ENCODE peak calls at places on chromosomes 16 and 17, in eight cellular contexts. One of them, this sample, is unnamed.

GRCh38 chr16:46482895-46483294 is 138.3 kb downstream of the SHCBP1 start:
- DNase-seq in endothelial cell of umbilical vein: no peak
- DNase-seq in MCF 10A: no peak
- DNase-seq in left ventricle myocardium inferior: no peak
- DNase-seq in HL-60: no peak
- DNase-seq in left colon: no peak
- DNase-seq in Ammon's horn: no peak
- DNase-seq in effector CD4-positive, alpha-beta T cell: no peak
- DNase-seq in this sample: peak

GRCh38 chr17:1714488-1714979 is 4.4 kb upstream of the TLCD2 start:
- DNase-seq in endothelial cell of umbilical vein: peak
- DNase-seq in MCF 10A: peak
- DNase-seq in left ventricle myocardium inferior: peak
- DNase-seq in HL-60: no peak
- DNase-seq in left colon: peak
- DNase-seq in Ammon's horn: peak
- DNase-seq in effector CD4-positive, alpha-beta T cell: no peak
- DNase-seq in this sample: no peak

GRCh38 chr17:21041753-21042433 is 918 bp downstream of the USP22 start:
- DNase-seq in endothelial cell of umbilical vein: peak
- DNase-seq in MCF 10A: peak
- DNase-seq in left ventricle myocardium inferior: peak
- DNase-seq in HL-60: peak
- DNase-seq in left colon: peak
- DNase-seq in Ammon's horn: peak
- DNase-seq in effector CD4-positive, alpha-beta T cell: peak
- DNase-seq in this sample: peak

GRCh38 chr17:1647802-1648581 is 1.7 kb downstream of the RILP start:
- DNase-seq in endothelial cell of umbilical vein: peak
- DNase-seq in MCF 10A: no peak
- DNase-seq in left ventricle myocardium inferior: peak
- DNase-seq in HL-60: no peak
- DNase-seq in left colon: peak
- DNase-seq in Ammon's horn: peak
- DNase-seq in effector CD4-positive, alpha-beta T cell: no peak
- DNase-seq in this sample: no peak

GRCh38 chr16:725463-726187 is 618 bp downstream of the CCDC78 start:
- DNase-seq in endothelial cell of umbilical vein: no peak
- DNase-seq in MCF 10A: no peak
- DNase-seq in left ventricle myocardium inferior: no peak
- DNase-seq in HL-60: no peak
- DNase-seq in left colon: no peak
- DNase-seq in Ammon's horn: no peak
- DNase-seq in effector CD4-positive, alpha-beta T cell: no peak
- DNase-seq in this sample: no peak

GRCh38 chr17:77645441-77646430 is 312.8 kb upstream of the TNRC6C start:
- DNase-seq in endothelial cell of umbilical vein: no peak
- DNase-seq in MCF 10A: no peak
- DNase-seq in left ventricle myocardium inferior: no peak
- DNase-seq in HL-60: no peak
- DNase-seq in left colon: no peak
- DNase-seq in Ammon's horn: no peak
- DNase-seq in effector CD4-positive, alpha-beta T cell: peak
- DNase-seq in this sample: peak

GRCh38 chr17:3594056-3594810 is 15.0 kb downstream of the TRPV1 start:
- DNase-seq in endothelial cell of umbilical vein: peak
- DNase-seq in MCF 10A: no peak
- DNase-seq in left ventricle myocardium inferior: peak
- DNase-seq in HL-60: no peak
- DNase-seq in left colon: no peak
- DNase-seq in Ammon's horn: peak
- DNase-seq in effector CD4-positive, alpha-beta T cell: no peak
- DNase-seq in this sample: no peak

GRCh38 chr16:6570520-6570919 is 762.1 kb upstream of the RBFOX1 start:
- DNase-seq in endothelial cell of umbilical vein: no peak
- DNase-seq in MCF 10A: no peak
- DNase-seq in left ventricle myocardium inferior: no peak
- DNase-seq in HL-60: no peak
- DNase-seq in left colon: no peak
- DNase-seq in Ammon's horn: no peak
- DNase-seq in effector CD4-positive, alpha-beta T cell: no peak
- DNase-seq in this sample: no peak

GRCh38 chr17:80851277-80851925 is 140.2 kb upstream of the CHMP6 start:
- DNase-seq in endothelial cell of umbilical vein: peak
- DNase-seq in MCF 10A: no peak
- DNase-seq in left ventricle myocardium inferior: no peak
- DNase-seq in HL-60: no peak
- DNase-seq in left colon: no peak
- DNase-seq in Ammon's horn: no peak
- DNase-seq in effector CD4-positive, alpha-beta T cell: no peak
- DNase-seq in this sample: no peak

GRCh38 chr17:46178550-46179198 is 14.6 kb downstream of the KANSL1 start:
- DNase-seq in endothelial cell of umbilical vein: no peak
- DNase-seq in MCF 10A: peak
- DNase-seq in left ventricle myocardium inferior: no peak
- DNase-seq in HL-60: peak
- DNase-seq in left colon: no peak
- DNase-seq in Ammon's horn: no peak
- DNase-seq in effector CD4-positive, alpha-beta T cell: no peak
- DNase-seq in this sample: peak

GRCh38 chr16:11107781-11108465 is 148.1 kb downstream of the SOCS1 start:
- DNase-seq in endothelial cell of umbilical vein: no peak
- DNase-seq in MCF 10A: no peak
- DNase-seq in left ventricle myocardium inferior: no peak
- DNase-seq in HL-60: no peak
- DNase-seq in left colon: no peak
- DNase-seq in Ammon's horn: no peak
- DNase-seq in effector CD4-positive, alpha-beta T cell: no peak
- DNase-seq in this sample: no peak

GRCh38 chr16:23026777-23027362 is 122.4 kb downstream of the USP31 start:
- DNase-seq in endothelial cell of umbilical vein: peak
- DNase-seq in MCF 10A: peak
- DNase-seq in left ventricle myocardium inferior: no peak
- DNase-seq in HL-60: no peak
- DNase-seq in left colon: no peak
- DNase-seq in Ammon's horn: no peak
- DNase-seq in effector CD4-positive, alpha-beta T cell: no peak
- DNase-seq in this sample: no peak

GRCh38 chr17:44887016-44887415 is 12.2 kb downstream of the EFTUD2 start:
- DNase-seq in endothelial cell of umbilical vein: no peak
- DNase-seq in MCF 10A: no peak
- DNase-seq in left ventricle myocardium inferior: no peak
- DNase-seq in HL-60: no peak
- DNase-seq in left colon: no peak
- DNase-seq in Ammon's horn: no peak
- DNase-seq in effector CD4-positive, alpha-beta T cell: no peak
- DNase-seq in this sample: no peak

GRCh38 chr16:22763655-22764054 is 50.3 kb upstream of the HS3ST2 start:
- DNase-seq in endothelial cell of umbilical vein: no peak
- DNase-seq in MCF 10A: no peak
- DNase-seq in left ventricle myocardium inferior: no peak
- DNase-seq in HL-60: no peak
- DNase-seq in left colon: peak
- DNase-seq in Ammon's horn: no peak
- DNase-seq in effector CD4-positive, alpha-beta T cell: no peak
- DNase-seq in this sample: no peak

GRCh38 chr17:40841246-40841645 is 18.8 kb upstream of the KRT10 start:
- DNase-seq in endothelial cell of umbilical vein: no peak
- DNase-seq in MCF 10A: no peak
- DNase-seq in left ventricle myocardium inferior: no peak
- DNase-seq in HL-60: no peak
- DNase-seq in left colon: no peak
- DNase-seq in Ammon's horn: no peak
- DNase-seq in effector CD4-positive, alpha-beta T cell: no peak
- DNase-seq in this sample: no peak

GRCh38 chr17:55324296-55324978 is 59.7 kb downstream of the HLF start:
- DNase-seq in endothelial cell of umbilical vein: no peak
- DNase-seq in MCF 10A: no peak
- DNase-seq in left ventricle myocardium inferior: no peak
- DNase-seq in HL-60: no peak
- DNase-seq in left colon: no peak
- DNase-seq in Ammon's horn: no peak
- DNase-seq in effector CD4-positive, alpha-beta T cell: no peak
- DNase-seq in this sample: no peak

GRCh38 chr17:68429881-68430280 is 27.4 kb downstream of the WIPI1 start:
- DNase-seq in endothelial cell of umbilical vein: no peak
- DNase-seq in MCF 10A: no peak
- DNase-seq in left ventricle myocardium inferior: no peak
- DNase-seq in HL-60: no peak
- DNase-seq in left colon: no peak
- DNase-seq in Ammon's horn: no peak
- DNase-seq in effector CD4-positive, alpha-beta T cell: no peak
- DNase-seq in this sample: no peak

GRCh38 chr17:78143214-78144145 is 2.7 kb upstream of the C17orf99 start:
- DNase-seq in endothelial cell of umbilical vein: no peak
- DNase-seq in MCF 10A: no peak
- DNase-seq in left ventricle myocardium inferior: no peak
- DNase-seq in HL-60: no peak
- DNase-seq in left colon: no peak
- DNase-seq in Ammon's horn: no peak
- DNase-seq in effector CD4-positive, alpha-beta T cell: no peak
- DNase-seq in this sample: no peak

GRCh38 chr17:33260638-33261037 is 32.5 kb downstream of the ASIC2 start:
- DNase-seq in endothelial cell of umbilical vein: no peak
- DNase-seq in MCF 10A: no peak
- DNase-seq in left ventricle myocardium inferior: no peak
- DNase-seq in HL-60: no peak
- DNase-seq in left colon: peak
- DNase-seq in Ammon's horn: no peak
- DNase-seq in effector CD4-positive, alpha-beta T cell: no peak
- DNase-seq in this sample: no peak

GRCh38 chr16:19959736-19960135 is 75.1 kb upstream of the GPRC5B start:
- DNase-seq in endothelial cell of umbilical vein: no peak
- DNase-seq in MCF 10A: no peak
- DNase-seq in left ventricle myocardium inferior: no peak
- DNase-seq in HL-60: no peak
- DNase-seq in left colon: no peak
- DNase-seq in Ammon's horn: no peak
- DNase-seq in effector CD4-positive, alpha-beta T cell: no peak
- DNase-seq in this sample: no peak

GRCh38 chr16:87548086-87548485 is 54.2 kb upstream of the JPH3 start:
- DNase-seq in endothelial cell of umbilical vein: peak
- DNase-seq in MCF 10A: no peak
- DNase-seq in left ventricle myocardium inferior: no peak
- DNase-seq in HL-60: no peak
- DNase-seq in left colon: no peak
- DNase-seq in Ammon's horn: no peak
- DNase-seq in effector CD4-positive, alpha-beta T cell: no peak
- DNase-seq in this sample: peak

GRCh38 chr16:19783847-19784736 is 66.0 kb downstream of the IQCK start:
- DNase-seq in endothelial cell of umbilical vein: no peak
- DNase-seq in MCF 10A: no peak
- DNase-seq in left ventricle myocardium inferior: no peak
- DNase-seq in HL-60: no peak
- DNase-seq in left colon: no peak
- DNase-seq in Ammon's horn: no peak
- DNase-seq in effector CD4-positive, alpha-beta T cell: no peak
- DNase-seq in this sample: no peak

GRCh38 chr16:70769761-70770160 is 31.2 kb downstream of the VAC14 start:
- DNase-seq in endothelial cell of umbilical vein: no peak
- DNase-seq in MCF 10A: no peak
- DNase-seq in left ventricle myocardium inferior: no peak
- DNase-seq in HL-60: no peak
- DNase-seq in left colon: no peak
- DNase-seq in Ammon's horn: no peak
- DNase-seq in effector CD4-positive, alpha-beta T cell: no peak
- DNase-seq in this sample: no peak

GRCh38 chr16:12766853-12767252 is 36.8 kb downstream of the CPPED1 start:
- DNase-seq in endothelial cell of umbilical vein: no peak
- DNase-seq in MCF 10A: no peak
- DNase-seq in left ventricle myocardium inferior: no peak
- DNase-seq in HL-60: no peak
- DNase-seq in left colon: no peak
- DNase-seq in Ammon's horn: no peak
- DNase-seq in effector CD4-positive, alpha-beta T cell: no peak
- DNase-seq in this sample: no peak

GRCh38 chr17:77836557-77837041 is 121.9 kb upstream of the TNRC6C start:
- DNase-seq in endothelial cell of umbilical vein: no peak
- DNase-seq in MCF 10A: peak
- DNase-seq in left ventricle myocardium inferior: no peak
- DNase-seq in HL-60: no peak
- DNase-seq in left colon: no peak
- DNase-seq in Ammon's horn: no peak
- DNase-seq in effector CD4-positive, alpha-beta T cell: peak
- DNase-seq in this sample: no peak

GRCh38 chr17:32659419-32659842 is 172.6 kb downstream of the CDK5R1 start:
- DNase-seq in endothelial cell of umbilical vein: peak
- DNase-seq in MCF 10A: peak
- DNase-seq in left ventricle myocardium inferior: peak
- DNase-seq in HL-60: peak
- DNase-seq in left colon: no peak
- DNase-seq in Ammon's horn: peak
- DNase-seq in effector CD4-positive, alpha-beta T cell: peak
- DNase-seq in this sample: peak

GRCh38 chr17:34389343-34389742 is 26.3 kb upstream of the CCL1 start:
- DNase-seq in endothelial cell of umbilical vein: no peak
- DNase-seq in MCF 10A: no peak
- DNase-seq in left ventricle myocardium inferior: no peak
- DNase-seq in HL-60: no peak
- DNase-seq in left colon: no peak
- DNase-seq in Ammon's horn: no peak
- DNase-seq in effector CD4-positive, alpha-beta T cell: no peak
- DNase-seq in this sample: no peak

GRCh38 chr16:11896776-11897175 is 19.0 kb downstream of the GSPT1 start:
- DNase-seq in endothelial cell of umbilical vein: peak
- DNase-seq in MCF 10A: peak
- DNase-seq in left ventricle myocardium inferior: no peak
- DNase-seq in HL-60: no peak
- DNase-seq in left colon: no peak
- DNase-seq in Ammon's horn: peak
- DNase-seq in effector CD4-positive, alpha-beta T cell: no peak
- DNase-seq in this sample: no peak

This sample was measured in Kasumi-1.